ENCODE peak calls at places on chromosomes 6 and 20, in six cellular contexts. E is T follicular helper cell; R is fibroblast of pulmonary artery; U is CD8-positive, alpha-beta T cell; A is activated CD8-positive, alpha-beta memory T cell treated with anti-CD3 and anti-CD28 coated beads for 48 hours; Q is cardiac fibroblast. T is an unnamed sample.
A peak's percentile ranks its signal among the peaks of the same experiment; 100 is the strongest.

GRCh38 chr6:154302111-154302752 is 54.4 kb downstream of the IPCEF1 start:
- DNase-seq in Q (peak; percentile 53), A (no peak), U (no peak), R (peak; percentile 58), E (no peak), T (no peak)

GRCh38 chr6:141610741-141611140 is 522.0 kb upstream of the GJE1 start:
- DNase-seq in E (no peak), Q (peak; percentile 63), A (no peak), R (peak; percentile 39), U (no peak), T (no peak)

GRCh38 chr6:37338745-37339255 is 15.0 kb upstream of the RNF8 start:
- DNase-seq in Q (no peak), U (no peak), A (no peak), R (no peak), E (no peak), T (no peak)

GRCh38 chr6:142871910-142872331 is 73.1 kb downstream of the HIVEP2 start:
- DNase-seq in A (no peak), Q (peak; percentile 95), E (peak; percentile 48), R (peak; percentile 94), U (no peak), T (peak; percentile 30)

GRCh38 chr6:36028887-36029324 is 1.3 kb downstream of the MAPK14 start:
- DNase-seq in U (peak; percentile 80), R (peak; percentile 88), A (peak; percentile 29), Q (peak; percentile 86), E (peak; percentile 53), T (peak; percentile 70)

GRCh38 chr20:22473293-22473692 is 111.1 kb downstream of the FOXA2 start:
- DNase-seq in E (no peak), A (no peak), R (no peak), Q (no peak), U (no peak), T (no peak)

GRCh38 chr20:35004749-35005462 is 49.2 kb downstream of the MYH7B start:
- DNase-seq in A (no peak), E (no peak), Q (no peak), R (no peak), U (no peak), T (no peak)

GRCh38 chr6:90466191-90466940 is 120.5 kb downstream of the MAP3K7 start:
- DNase-seq in A (no peak), U (no peak), E (no peak), Q (peak; percentile 13), R (no peak), T (no peak)

GRCh38 chr6:170542031-170542719 is 10.9 kb downstream of the PSMB1 start:
- DNase-seq in E (no peak), U (no peak), A (no peak), R (peak; percentile 30), Q (peak; percentile 58), T (no peak)

GRCh38 chr6:118400582-118400981 is 147.5 kb upstream of the PLN start:
- DNase-seq in A (no peak), Q (peak; percentile 8), U (no peak), E (no peak), R (no peak), T (no peak)

GRCh38 chr6:134026597-134026996 is 25.8 kb downstream of the SLC2A12 start:
- DNase-seq in A (no peak), R (peak; percentile 5), U (no peak), Q (peak; percentile 29), E (no peak), T (no peak)

GRCh38 chr6:15570171-15570570 is 92.7 kb downstream of the DTNBP1 start:
- DNase-seq in E (no peak), A (no peak), R (no peak), U (no peak), Q (no peak), T (no peak)

GRCh38 chr6:154481541-154482013 is 28.9 kb downstream of the CNKSR3 start:
- DNase-seq in U (no peak), A (no peak), R (no peak), Q (no peak), E (no peak), T (no peak)

GRCh38 chr20:50575869-50576720 is 65.9 kb downstream of the PTPN1 start:
- DNase-seq in E (peak; percentile 46), U (peak; percentile 77), A (peak; percentile 31), Q (peak; percentile 65), R (peak; percentile 74), T (peak; percentile 52)

GRCh38 chr6:119547024-119547423 is 197.5 kb upstream of the MAN1A1 start:
- DNase-seq in R (no peak), Q (no peak), A (no peak), E (no peak), U (no peak), T (no peak)

GRCh38 chr20:3307078-3307477 is 68.1 kb upstream of the SLC4A11 start:
- DNase-seq in U (no peak), R (no peak), E (no peak), Q (no peak), A (no peak), T (no peak)

GRCh38 chr6:5087389-5087788 is 2.2 kb downstream of the PPP1R3G start:
- DNase-seq in U (no peak), R (no peak), A (no peak), Q (no peak), E (no peak), T (no peak)

GRCh38 chr6:63750400-63750799 is 114.8 kb downstream of the PHF3 start:
- DNase-seq in E (no peak), R (no peak), U (no peak), A (no peak), Q (no peak), T (no peak)

GRCh38 chr6:135383766-135384165 is 113.8 kb downstream of the AHI1 start:
- DNase-seq in A (no peak), R (no peak), Q (no peak), E (no peak), U (no peak), T (no peak)

GRCh38 chr20:58070664-58071499 is 157.6 kb downstream of the ANKRD60 start:
- DNase-seq in A (no peak), U (peak; percentile 17), R (no peak), E (no peak), Q (no peak), T (no peak)

GRCh38 chr20:52859156-52859887 is 112.8 kb upstream of the TSHZ2 start:
- DNase-seq in E (no peak), A (no peak), R (peak; percentile 46), Q (peak; percentile 22), U (no peak), T (no peak)

GRCh38 chr6:56334937-56335336 is 87.6 kb upstream of the COL21A1 start:
- DNase-seq in Q (peak; percentile 93), U (no peak), A (no peak), E (no peak), R (peak; percentile 87), T (no peak)

GRCh38 chr6:151240861-151241642 is 1.3 kb downstream of the AKAP12 start:
- DNase-seq in A (no peak), U (no peak), Q (peak; percentile 74), R (peak; percentile 81), E (no peak), T (no peak)

GRCh38 chr20:45340236-45340847 is 7.9 kb downstream of the SDC4 start:
- DNase-seq in R (no peak), Q (no peak), U (no peak), A (no peak), E (no peak), T (no peak)

GRCh38 chr6:159871911-159872310 is 18.9 kb upstream of the MAS1 start:
- DNase-seq in R (peak; percentile 4), Q (no peak), U (no peak), E (no peak), A (no peak), T (no peak)

GRCh38 chr6:75386050-75386770 is 101.6 kb upstream of the TMEM30A start:
- DNase-seq in R (no peak), Q (peak; percentile 53), E (no peak), A (no peak), U (no peak), T (no peak)

GRCh38 chr20:34165246-34165645 is 53.2 kb upstream of the EIF2S2 start:
- DNase-seq in A (no peak), R (peak; percentile 11), E (no peak), U (no peak), Q (no peak), T (no peak)

GRCh38 chr20:36465109-36466080 is 75.9 kb upstream of the MYL9 start:
- DNase-seq in Q (peak; percentile 88), U (no peak), R (peak; percentile 65), A (peak; percentile 9), E (no peak), T (peak; percentile 32)

GRCh38 chr20:3621111-3621510 is 42.1 kb downstream of the GFRA4 start:
- DNase-seq in A (no peak), U (no peak), Q (no peak), R (no peak), E (no peak), T (no peak)

GRCh38 chr6:70763754-70764153 is 96.1 kb downstream of the SMAP1 start:
- DNase-seq in E (no peak), R (peak; percentile 9), Q (peak; percentile 48), A (no peak), U (no peak), T (no peak)